ENCODE peak calls at places on chromosomes 2 and 18, in six cellular contexts. T is aorta, K is mesenchymal stem cell, I is Peyer's patch, J is BJ, V is DND-41. H is an unnamed sample.
A peak's percentile ranks its signal among the peaks of the same experiment; 100 is the strongest.

GRCh38 chr2:179768765-179769164 is 92.6 kb downstream of the ZNF385B start:
- DNase-seq in V (no peak), T (no peak), K (no peak), J (no peak), I (no peak), H (peak; percentile 50)

GRCh38 chr2:177882501-177882900 is 190.1 kb downstream of the PDE11A start:
- DNase-seq in I (no peak), T (no peak), J (no peak), K (no peak), V (no peak), H (no peak)

GRCh38 chr2:210072922-210073509 is 70.6 kb downstream of the RPE start:
- DNase-seq in T (no peak), J (peak; percentile 5), I (no peak), V (peak; percentile 11), K (peak; percentile 61), H (no peak)

GRCh38 chr18:46733872-46734271 is 23.0 kb downstream of the ST8SIA5 start:
- DNase-seq in T (no peak), J (no peak), I (no peak), V (no peak), K (no peak), H (no peak)

GRCh38 chr2:134508396-134508795 is 210.4 kb downstream of the TMEM163 start:
- DNase-seq in J (no peak), T (no peak), V (no peak), K (no peak), I (no peak), H (no peak)

GRCh38 chr18:3059272-3059671 is 46.3 kb upstream of the LPIN2 start:
- DNase-seq in J (no peak), I (no peak), T (no peak), V (no peak), K (no peak), H (no peak)

GRCh38 chr2:131039535-131039907 is 53.7 kb downstream of the FAM168B start:
- DNase-seq in I (no peak), J (no peak), V (no peak), K (no peak), T (no peak), H (no peak)

GRCh38 chr18:74990563-74991081 is 218.3 kb downstream of the PTGR3 start:
- DNase-seq in J (no peak), I (no peak), T (no peak), K (no peak), V (no peak), H (no peak)

GRCh38 chr2:161134547-161135518 is 25.4 kb upstream of the TANK start:
- DNase-seq in T (peak; percentile 50), I (no peak), K (peak; percentile 31), V (no peak), J (no peak), H (peak; percentile 53)

GRCh38 chr2:171923206-171923605 is 945 bp downstream of the HAT1 start:
- DNase-seq in K (peak; percentile 64), V (peak; percentile 36), T (peak; percentile 63), I (no peak), J (peak; percentile 13), H (peak; percentile 43)

GRCh38 chr2:200736646-200737274 is 75.0 kb upstream of the BZW1 start:
- DNase-seq in V (no peak), I (no peak), K (peak; percentile 8), J (no peak), T (no peak), H (no peak)

GRCh38 chr2:100291152-100291970 is 30.9 kb downstream of the LONRF2 start:
- DNase-seq in I (no peak), J (peak; percentile 61), T (peak; percentile 54), V (peak; percentile 89), K (peak; percentile 98), H (peak; percentile 93)

GRCh38 chr18:56276466-56276865 is 361.9 kb downstream of the TXNL1 start:
- DNase-seq in K (no peak), V (no peak), I (no peak), J (no peak), T (no peak), H (no peak)

GRCh38 chr18:54947115-54947514 is 12.1 kb downstream of the CCDC68 start:
- DNase-seq in J (no peak), K (no peak), I (no peak), V (no peak), T (no peak), H (no peak)

GRCh38 chr2:46299365-46300263 is 2.4 kb downstream of the EPAS1 start:
- DNase-seq in T (peak; percentile 81), K (peak; percentile 84), J (peak; percentile 21), I (peak; percentile 70), V (no peak), H (peak; percentile 76)

GRCh38 chr2:58131191-58132011 is 84.8 kb downstream of the VRK2 start:
- DNase-seq in T (peak; percentile 56), J (no peak), V (no peak), K (peak; percentile 65), I (no peak), H (no peak)

GRCh38 chr2:205698556-205699282 is 16.4 kb downstream of the NRP2 start:
- DNase-seq in V (no peak), J (no peak), I (no peak), T (no peak), K (peak; percentile 71), H (no peak)

GRCh38 chr18:77762632-77763031 is 513.0 kb downstream of the GALR1 start:
- DNase-seq in J (no peak), K (no peak), I (no peak), T (no peak), V (no peak), H (no peak)

GRCh38 chr18:76979906-76980305 is 152.7 kb downstream of the MBP start:
- DNase-seq in V (no peak), J (no peak), T (no peak), K (no peak), I (no peak), H (no peak)

GRCh38 chr2:100070078-100070477 is 72.3 kb downstream of the AFF3 start:
- DNase-seq in K (peak; percentile 59), J (no peak), T (no peak), V (no peak), I (no peak), H (no peak)

GRCh38 chr2:64838817-64839216 is 150.4 kb upstream of the SLC1A4 start:
- DNase-seq in I (peak; percentile 66), V (no peak), J (peak; percentile 82), T (peak; percentile 79), K (peak; percentile 81), H (peak; percentile 98)

GRCh38 chr2:31541853-31542252 is 38.9 kb downstream of the SRD5A2 start:
- DNase-seq in J (no peak), V (no peak), K (no peak), T (no peak), I (no peak), H (no peak)

GRCh38 chr2:31553362-31553761 is 27.4 kb downstream of the SRD5A2 start:
- DNase-seq in K (no peak), V (no peak), T (no peak), I (no peak), J (no peak), H (no peak)

GRCh38 chr2:31547485-31547884 is 33.3 kb downstream of the SRD5A2 start:
- DNase-seq in K (no peak), V (no peak), I (no peak), J (no peak), T (no peak), H (no peak)
- H3K4me3 ChIP-seq in K (no peak overlapping the region), V (no peak overlapping the region), I (no peak overlapping the region), J (no peak overlapping the region), T (no peak overlapping the region), H (no peak overlapping the region)

DNA sequence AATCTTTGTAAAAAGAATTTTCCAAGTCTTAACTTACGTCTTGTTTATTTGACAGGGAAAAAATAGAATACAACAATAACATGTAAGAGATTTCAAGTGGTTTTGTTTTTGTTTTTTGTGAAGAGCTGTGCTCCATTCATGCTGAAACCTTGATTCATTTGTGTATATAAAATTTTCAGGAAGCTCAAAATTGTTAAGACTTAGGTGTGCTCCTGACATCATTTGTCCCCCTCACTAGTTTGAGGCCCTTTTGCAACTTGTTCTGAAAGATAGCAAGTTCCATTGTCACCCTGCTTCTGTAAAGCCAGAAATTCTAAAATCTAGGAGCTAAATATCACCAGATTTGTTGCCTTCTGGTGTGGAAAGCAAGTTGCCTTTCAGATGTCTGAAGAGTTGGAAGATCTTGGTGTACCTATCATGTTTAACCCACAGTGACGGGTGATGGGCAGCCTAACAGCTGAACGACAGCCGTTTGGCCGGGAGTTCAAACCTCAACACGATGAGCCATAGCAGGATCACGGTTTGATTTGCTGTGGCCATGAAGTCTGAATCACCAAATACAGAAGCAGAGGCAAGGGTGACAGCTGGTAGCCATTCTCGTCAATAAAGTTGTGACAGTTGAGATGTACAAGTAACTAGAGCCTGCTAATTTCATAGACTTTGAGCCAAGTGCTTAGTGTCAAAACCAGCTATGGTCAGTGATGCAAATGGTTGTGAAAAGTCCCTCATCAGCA is 205.5 kb upstream of the SP5 start:
- DNase-seq in K (no peak), J (no peak), V (no peak), T (no peak), I (no peak), H (peak; percentile 68)
- H3K27me3 ChIP-seq in K (no peaks in the 10 kb centered on the region), J (no peaks in the 10 kb centered on the region), V (peaks cover 38% of the 10 kb centered on the region), T (no peaks in the 10 kb centered on the region), I (no peaks in the 10 kb centered on the region), H (no peaks in the 10 kb centered on the region)

GRCh38 chr18:62975785-62976184 is 260.4 kb downstream of the PHLPP1 start:
- DNase-seq in T (no peak), K (no peak), J (no peak), V (no peak), I (no peak), H (no peak)
- H3K36me3 ChIP-seq in T (peaks cover 4% of the 10 kb centered on the region), K (peaks cover 30% of the 10 kb centered on the region), J (peaks cover 1% of the 10 kb centered on the region), V (peaks cover 29% of the 10 kb centered on the region), I (peaks cover 41% of the 10 kb centered on the region), H (peaks cover 4% of the 10 kb centered on the region)

GRCh38 chr2:229443141-229443540 is 172.1 kb upstream of the PID1 start:
- DNase-seq in V (no peak), I (no peak), K (no peak), T (no peak), J (no peak), H (no peak)

GRCh38 chr2:229446316-229446715 is 175.2 kb upstream of the PID1 start:
- DNase-seq in T (no peak), J (no peak), V (no peak), I (no peak), K (no peak), H (no peak)

GRCh38 chr2:229443869-229444268 is 172.8 kb upstream of the PID1 start:
- DNase-seq in T (no peak), K (no peak), J (no peak), I (no peak), V (no peak), H (no peak)

GRCh38 chr2:229445501-229446294 is 174.6 kb upstream of the PID1 start:
- DNase-seq in T (peak; percentile 66), J (peak; percentile 0), V (no peak), K (peak; percentile 45), I (no peak), H (peak; percentile 67)

GRCh38 chr2:229445013-229445412 is 173.9 kb upstream of the PID1 start:
- DNase-seq in I (no peak), V (no peak), T (peak; percentile 78), J (peak; percentile 81), K (peak; percentile 89), H (peak; percentile 86)
- H3K4me3 ChIP-seq in I (no peak overlapping the region), V (no peak overlapping the region), T (peak overlapping the region; percentile 8), J (peak overlapping the region; percentile 3), K (no peak overlapping the region), H (peak overlapping the region; percentile 9)

DNA sequence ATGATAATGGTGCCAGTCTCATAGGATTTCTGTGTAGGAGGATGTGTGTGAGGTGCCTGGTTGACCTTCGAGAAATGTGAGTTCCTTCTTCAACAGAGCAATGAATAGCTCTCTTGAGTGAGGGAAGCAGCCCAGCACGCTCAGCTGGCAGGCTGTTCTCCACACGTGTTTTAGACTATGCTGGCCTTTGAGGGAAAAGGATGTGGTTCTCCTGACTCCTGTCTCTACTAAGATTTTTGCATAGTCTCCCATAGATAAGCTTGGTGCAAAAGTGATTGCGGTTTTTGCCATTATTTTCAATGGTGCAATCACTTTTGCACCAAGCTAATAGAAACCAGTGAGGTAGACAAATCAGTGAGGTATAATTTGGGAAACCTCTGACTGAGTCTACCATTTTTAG is 284.1 kb downstream of the SLC4A3 start:
- DNase-seq in J (no peak), K (no peak), T (no peak), I (no peak), V (no peak), H (no peak)
- H3K27me3 ChIP-seq in J (no peaks in the 10 kb centered on the region), K (no peaks in the 10 kb centered on the region), T (no peaks in the 10 kb centered on the region), I (no peaks in the 10 kb centered on the region), V (no peaks in the 10 kb centered on the region), H (no peaks in the 10 kb centered on the region)

H was measured in MG63.